ENCODE peak calls at places on chromosomes 13 and 19, in seven cellular contexts. Y is AG09319, A is B cell, W is mucosa of descending colon, U is ascending aorta, O is PC-9, E is cardiac muscle cell. R is an unnamed sample.

GRCh38 chr13:39284801-39285388 is 246.6 kb downstream of the NHLRC3 start:
- DNase-seq in Y (no peak), A (no peak), W (no peak), U (no peak), O (no peak), E (peak), R (no peak)

GRCh38 chr13:36681894-36682624 is 8.2 kb downstream of the SERTM1 start:
- DNase-seq in Y (no peak), A (no peak), W (no peak), U (no peak), O (no peak), E (no peak), R (no peak)

GRCh38 chr13:67226686-67227085 is 3.5 kb downstream of the PCDH9 start:
- DNase-seq in Y (no peak), A (no peak), W (no peak), U (no peak), O (no peak), E (no peak), R (no peak)

GRCh38 chr19:47613165-47614146 is 4.5 kb downstream of the BICRA start:
- DNase-seq in Y (peak), A (no peak), W (no peak), U (no peak), O (no peak), E (peak), R (peak)

GRCh38 chr19:39494661-39495060 is 4.1 kb upstream of the DLL3 start:
- DNase-seq in Y (no peak), A (no peak), W (no peak), U (no peak), O (no peak), E (no peak), R (no peak)

GRCh38 chr13:30186644-30187431 is 120.5 kb downstream of the KATNAL1 start:
- DNase-seq in Y (no peak), A (no peak), W (no peak), U (no peak), O (no peak), E (no peak), R (no peak)

GRCh38 chr13:51957377-51958216 is 53.7 kb downstream of the ATP7B start:
- DNase-seq in Y (no peak), A (no peak), W (no peak), U (no peak), O (no peak), E (no peak), R (no peak)

GRCh38 chr13:42039457-42039945 is 8.9 kb upstream of the DGKH start:
- DNase-seq in Y (no peak), A (no peak), W (no peak), U (peak), O (no peak), E (no peak), R (no peak)

GRCh38 chr19:5048727-5049553 is 80.0 kb downstream of the KDM4B start:
- DNase-seq in Y (no peak), A (no peak), W (peak), U (peak), O (peak), E (peak), R (peak)

GRCh38 chr19:19655641-19656343 is 7.7 kb downstream of the ATP13A1 start:
- DNase-seq in Y (no peak), A (no peak), W (peak), U (no peak), O (no peak), E (no peak), R (no peak)

GRCh38 chr13:95536629-95537241 is 15.8 kb upstream of the CLDN10 start:
- DNase-seq in Y (no peak), A (no peak), W (no peak), U (no peak), O (no peak), E (peak), R (no peak)
- TF ChIP-seq CTCF in Y (peak), A (peak), W (no peak), U (peak), O (peak), E (peak), R (peak)

GRCh38 chr19:17424743-17425365 is 5.0 kb downstream of the MVB12A start:
- DNase-seq in Y (no peak), A (no peak), W (peak), U (no peak), O (no peak), E (peak), R (no peak)
- TF ChIP-seq CTCF in Y (peak), A (no peak), W (no peak), U (no peak), O (peak), E (peak), R (peak)

GRCh38 chr19:883661-884211 is 9.3 kb downstream of the MED16 start:
- DNase-seq in Y (no peak), A (no peak), W (no peak), U (no peak), O (peak), E (no peak), R (no peak)
- TF ChIP-seq CTCF in Y (no peak), A (no peak), W (no peak), U (no peak), O (peak), E (no peak), R (no peak)

DNA sequence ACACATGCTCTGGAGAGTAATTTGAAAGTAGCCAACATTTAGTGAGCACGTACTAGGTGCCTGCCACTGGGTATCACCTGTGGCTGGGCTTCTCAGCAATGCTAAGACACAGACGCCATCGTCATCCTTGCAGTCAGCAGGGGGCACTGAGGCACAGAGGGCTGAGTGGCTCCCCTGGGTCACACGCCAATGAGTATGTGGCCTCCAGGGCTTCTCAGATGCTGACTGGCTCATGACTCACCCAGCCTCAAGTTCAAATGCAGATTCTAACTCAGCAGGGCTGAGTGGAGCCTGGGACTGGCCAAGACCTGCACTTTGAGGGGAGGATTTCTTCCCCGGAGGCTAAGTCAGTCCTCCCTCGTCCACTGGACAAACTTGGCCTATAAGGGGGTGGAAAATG is 115.1 kb upstream of the CACNA1A start:
- DNase-seq in Y (peak), A (no peak), W (no peak), U (no peak), O (peak), E (peak), R (peak)
- TF ChIP-seq CTCF in Y (peak), A (no peak), W (no peak), U (no peak), O (no peak), E (no peak), R (no peak)